ENCODE peak calls at places on chromosomes 2 and 18, in five cellular contexts. One of them, this sample, is unnamed.
A peak's percentile ranks its signal among the peaks of the same experiment; 100 is the strongest.

GRCh38 chr2:69138247-69138754 is 125.3 kb downstream of the ANTXR1 start:
- DNase-seq in stimulated activated naive CD4-positive, alpha-beta T cell: no peak
- DNase-seq in activated T-helper 1 cell treated with Interleukin-2 at 50 U/mL for 16 hours: no peak
- DNase-seq in AML-193: no peak
- DNase-seq in activated CD8-positive, alpha-beta memory T cell treated with anti-CD3 and anti-CD28 coated beads for 24 hours: no peak
- DNase-seq in this sample: no peak

GRCh38 chr2:205705511-205706397 is 23.5 kb downstream of the NRP2 start:
- DNase-seq in activated CD8-positive, alpha-beta memory T cell treated with anti-CD3 and anti-CD28 coated beads for 24 hours: no peak
- DNase-seq in activated T-helper 1 cell treated with Interleukin-2 at 50 U/mL for 16 hours: no peak
- DNase-seq in AML-193: no peak
- DNase-seq in stimulated activated naive CD4-positive, alpha-beta T cell: no peak
- DNase-seq in this sample: no peak

GRCh38 chr18:74264303-74265020 is 27.3 kb downstream of the CYB5A start:
- DNase-seq in stimulated activated naive CD4-positive, alpha-beta T cell: no peak
- DNase-seq in activated CD8-positive, alpha-beta memory T cell treated with anti-CD3 and anti-CD28 coated beads for 24 hours: no peak
- DNase-seq in activated T-helper 1 cell treated with Interleukin-2 at 50 U/mL for 16 hours: no peak
- DNase-seq in AML-193: no peak
- DNase-seq in this sample: no peak

GRCh38 chr2:219627105-219628100 is at the start of gene SLC4A3:
- DNase-seq in activated T-helper 1 cell treated with Interleukin-2 at 50 U/mL for 16 hours: no peak
- DNase-seq in stimulated activated naive CD4-positive, alpha-beta T cell: no peak
- DNase-seq in activated CD8-positive, alpha-beta memory T cell treated with anti-CD3 and anti-CD28 coated beads for 24 hours: no peak
- DNase-seq in AML-193: no peak
- DNase-seq in this sample: peak; percentile 73

GRCh38 chr18:46554406-46554805 is 102.6 kb downstream of the LOXHD1 start:
- DNase-seq in activated T-helper 1 cell treated with Interleukin-2 at 50 U/mL for 16 hours: no peak
- DNase-seq in AML-193: no peak
- DNase-seq in activated CD8-positive, alpha-beta memory T cell treated with anti-CD3 and anti-CD28 coated beads for 24 hours: no peak
- DNase-seq in stimulated activated naive CD4-positive, alpha-beta T cell: no peak
- DNase-seq in this sample: no peak

GRCh38 chr2:227819398-227819697 is 5.7 kb downstream of the CCL20 start:
- DNase-seq in stimulated activated naive CD4-positive, alpha-beta T cell: no peak
- DNase-seq in activated T-helper 1 cell treated with Interleukin-2 at 50 U/mL for 16 hours: no peak
- DNase-seq in AML-193: no peak
- DNase-seq in activated CD8-positive, alpha-beta memory T cell treated with anti-CD3 and anti-CD28 coated beads for 24 hours: no peak
- DNase-seq in this sample: no peak

GRCh38 chr2:210171309-210172218 is at the start of gene KANSL1L:
- DNase-seq in activated CD8-positive, alpha-beta memory T cell treated with anti-CD3 and anti-CD28 coated beads for 24 hours: peak; percentile 99
- DNase-seq in activated T-helper 1 cell treated with Interleukin-2 at 50 U/mL for 16 hours: peak; percentile 96
- DNase-seq in AML-193: peak; percentile 87
- DNase-seq in stimulated activated naive CD4-positive, alpha-beta T cell: peak; percentile 95
- DNase-seq in this sample: peak; percentile 99

GRCh38 chr18:43013489-43013888 is 102.0 kb downstream of the RIT2 start:
- DNase-seq in activated CD8-positive, alpha-beta memory T cell treated with anti-CD3 and anti-CD28 coated beads for 24 hours: no peak
- DNase-seq in stimulated activated naive CD4-positive, alpha-beta T cell: no peak
- DNase-seq in AML-193: no peak
- DNase-seq in activated T-helper 1 cell treated with Interleukin-2 at 50 U/mL for 16 hours: no peak
- DNase-seq in this sample: no peak

GRCh38 chr2:176669398-176670174 is 400.3 kb downstream of the MTX2 start:
- DNase-seq in activated T-helper 1 cell treated with Interleukin-2 at 50 U/mL for 16 hours: no peak
- DNase-seq in AML-193: no peak
- DNase-seq in activated CD8-positive, alpha-beta memory T cell treated with anti-CD3 and anti-CD28 coated beads for 24 hours: no peak
- DNase-seq in stimulated activated naive CD4-positive, alpha-beta T cell: no peak
- DNase-seq in this sample: no peak

GRCh38 chr2:33000986-33001385 is 54.2 kb downstream of the LTBP1 start:
- DNase-seq in stimulated activated naive CD4-positive, alpha-beta T cell: no peak
- DNase-seq in activated CD8-positive, alpha-beta memory T cell treated with anti-CD3 and anti-CD28 coated beads for 24 hours: no peak
- DNase-seq in activated T-helper 1 cell treated with Interleukin-2 at 50 U/mL for 16 hours: no peak
- DNase-seq in AML-193: no peak
- DNase-seq in this sample: no peak

GRCh38 chr2:99623035-99623434 is 133.2 kb upstream of the REV1 start:
- DNase-seq in activated T-helper 1 cell treated with Interleukin-2 at 50 U/mL for 16 hours: no peak
- DNase-seq in stimulated activated naive CD4-positive, alpha-beta T cell: no peak
- DNase-seq in activated CD8-positive, alpha-beta memory T cell treated with anti-CD3 and anti-CD28 coated beads for 24 hours: no peak
- DNase-seq in AML-193: no peak
- DNase-seq in this sample: no peak

GRCh38 chr2:104033399-104033798 is 820.5 kb upstream of the POU3F3 start:
- DNase-seq in stimulated activated naive CD4-positive, alpha-beta T cell: no peak
- DNase-seq in activated T-helper 1 cell treated with Interleukin-2 at 50 U/mL for 16 hours: no peak
- DNase-seq in activated CD8-positive, alpha-beta memory T cell treated with anti-CD3 and anti-CD28 coated beads for 24 hours: no peak
- DNase-seq in AML-193: no peak
- DNase-seq in this sample: no peak

GRCh38 chr2:237700583-237701032 is 73.2 kb downstream of the LRRFIP1 start:
- DNase-seq in AML-193: peak; percentile 4
- DNase-seq in activated T-helper 1 cell treated with Interleukin-2 at 50 U/mL for 16 hours: peak; percentile 35
- DNase-seq in activated CD8-positive, alpha-beta memory T cell treated with anti-CD3 and anti-CD28 coated beads for 24 hours: peak; percentile 87
- DNase-seq in stimulated activated naive CD4-positive, alpha-beta T cell: peak; percentile 69
- DNase-seq in this sample: peak; percentile 85

GRCh38 chr2:60540054-60540453 is 13.4 kb downstream of the BCL11A start:
- DNase-seq in stimulated activated naive CD4-positive, alpha-beta T cell: no peak
- DNase-seq in AML-193: no peak
- DNase-seq in activated T-helper 1 cell treated with Interleukin-2 at 50 U/mL for 16 hours: no peak
- DNase-seq in activated CD8-positive, alpha-beta memory T cell treated with anti-CD3 and anti-CD28 coated beads for 24 hours: no peak
- DNase-seq in this sample: no peak

This sample was measured in spleen.